ENCODE peak calls at places on chromosomes 2 and 18, in six cellular contexts. Z is cardiac muscle cell; U is A549; I is CD8-positive, alpha-beta T cell; C is GM23338; M is esophagus squamous epithelium. R is an unnamed sample.

GRCh38 chr2:98459776-98460175 is 15.1 kb downstream of the INPP4A start:
- DNase-seq in Z (no peak), U (no peak), I (no peak), C (no peak), M (no peak), R (no peak)

GRCh38 chr2:65240657-65241056 is 13.0 kb downstream of the ACTR2 start:
- DNase-seq in Z (no peak), U (no peak), I (no peak), C (no peak), M (no peak), R (no peak)

GRCh38 chr2:164840458-164840929 is 1.1 kb downstream of the COBLL1 start:
- DNase-seq in Z (peak), U (peak), I (no peak), C (peak), M (no peak), R (no peak)

GRCh38 chr2:191740776-191741175 is 62.8 kb downstream of the NABP1 start:
- DNase-seq in Z (no peak), U (no peak), I (no peak), C (no peak), M (no peak), R (no peak)

GRCh38 chr18:2180586-2180985 is 390.7 kb downstream of the METTL4 start:
- DNase-seq in Z (no peak), U (no peak), I (no peak), C (no peak), M (no peak), R (no peak)

GRCh38 chr2:204483497-204484164 is 61.6 kb upstream of the PARD3B start:
- DNase-seq in Z (peak), U (no peak), I (no peak), C (no peak), M (no peak), R (no peak)

GRCh38 chr2:147345246-147345645 is 499.6 kb upstream of the ACVR2A start:
- DNase-seq in Z (no peak), U (no peak), I (no peak), C (no peak), M (no peak), R (no peak)

GRCh38 chr2:235834781-235835180 is 333.4 kb downstream of the GBX2 start:
- DNase-seq in Z (no peak), U (no peak), I (no peak), C (no peak), M (no peak), R (no peak)

GRCh38 chr18:58268849-58269248 is 224.8 kb downstream of the NEDD4L start:
- DNase-seq in Z (no peak), U (peak), I (no peak), C (no peak), M (no peak), R (no peak)

GRCh38 chr2:73947412-73948018 is 20.8 kb downstream of the DGUOK start:
- DNase-seq in Z (no peak), U (no peak), I (no peak), C (no peak), M (no peak), R (no peak)

GRCh38 chr2:231923951-231924888 is 2.0 kb downstream of the NPPC start:
- DNase-seq in Z (no peak), U (no peak), I (no peak), C (no peak), M (no peak), R (no peak)

GRCh38 chr18:77071711-77072292 is 60.8 kb downstream of the MBP start:
- DNase-seq in Z (no peak), U (peak), I (no peak), C (no peak), M (no peak), R (no peak)

GRCh38 chr2:105952131-105952530 is 207.4 kb downstream of the NCK2 start:
- DNase-seq in Z (no peak), U (no peak), I (no peak), C (peak), M (no peak), R (no peak)

GRCh38 chr2:176140520-176141317 is 10.6 kb upstream of the HOXD4 start:
- DNase-seq in Z (peak), U (peak), I (peak), C (peak), M (no peak), R (no peak)

GRCh38 chr2:113755690-113756063 is 765 bp downstream of the SLC35F5 start:
- DNase-seq in Z (no peak), U (no peak), I (no peak), C (peak), M (no peak), R (no peak)

GRCh38 chr2:173555833-173556232 is 201.2 kb downstream of the CDCA7 start:
- DNase-seq in Z (peak), U (no peak), I (no peak), C (no peak), M (no peak), R (no peak)

GRCh38 chr18:22378672-22379282 is 38.9 kb downstream of the CTAGE1 start:
- DNase-seq in Z (peak), U (peak), I (no peak), C (peak), M (no peak), R (no peak)

GRCh38 chr18:62999392-62999791 is 284.1 kb downstream of the PHLPP1 start:
- DNase-seq in Z (no peak), U (no peak), I (no peak), C (no peak), M (no peak), R (peak)

GRCh38 chr2:84694088-84694622 is 177.9 kb downstream of the DNAH6 start:
- DNase-seq in Z (no peak), U (no peak), I (peak), C (peak), M (no peak), R (no peak)

GRCh38 chr18:30999186-30999585 is 43.4 kb downstream of the DSC3 start:
- DNase-seq in Z (no peak), U (no peak), I (no peak), C (no peak), M (no peak), R (no peak)

GRCh38 chr2:20977497-20977896 is 66.4 kb downstream of the APOB start:
- DNase-seq in Z (no peak), U (no peak), I (no peak), C (no peak), M (no peak), R (no peak)

GRCh38 chr2:88667219-88667618 is 24.3 kb upstream of the RPIA start:
- DNase-seq in Z (no peak), U (no peak), I (no peak), C (peak), M (no peak), R (no peak)

GRCh38 chr2:127645395-127646291 is at the start of gene GPR17:
- DNase-seq in Z (no peak), U (no peak), I (no peak), C (no peak), M (no peak), R (no peak)
- H3K4me3 ChIP-seq in Z (no peak), U (no peak), I (no peak), C (no peak), M (no peak), R (no peak)

DNA sequence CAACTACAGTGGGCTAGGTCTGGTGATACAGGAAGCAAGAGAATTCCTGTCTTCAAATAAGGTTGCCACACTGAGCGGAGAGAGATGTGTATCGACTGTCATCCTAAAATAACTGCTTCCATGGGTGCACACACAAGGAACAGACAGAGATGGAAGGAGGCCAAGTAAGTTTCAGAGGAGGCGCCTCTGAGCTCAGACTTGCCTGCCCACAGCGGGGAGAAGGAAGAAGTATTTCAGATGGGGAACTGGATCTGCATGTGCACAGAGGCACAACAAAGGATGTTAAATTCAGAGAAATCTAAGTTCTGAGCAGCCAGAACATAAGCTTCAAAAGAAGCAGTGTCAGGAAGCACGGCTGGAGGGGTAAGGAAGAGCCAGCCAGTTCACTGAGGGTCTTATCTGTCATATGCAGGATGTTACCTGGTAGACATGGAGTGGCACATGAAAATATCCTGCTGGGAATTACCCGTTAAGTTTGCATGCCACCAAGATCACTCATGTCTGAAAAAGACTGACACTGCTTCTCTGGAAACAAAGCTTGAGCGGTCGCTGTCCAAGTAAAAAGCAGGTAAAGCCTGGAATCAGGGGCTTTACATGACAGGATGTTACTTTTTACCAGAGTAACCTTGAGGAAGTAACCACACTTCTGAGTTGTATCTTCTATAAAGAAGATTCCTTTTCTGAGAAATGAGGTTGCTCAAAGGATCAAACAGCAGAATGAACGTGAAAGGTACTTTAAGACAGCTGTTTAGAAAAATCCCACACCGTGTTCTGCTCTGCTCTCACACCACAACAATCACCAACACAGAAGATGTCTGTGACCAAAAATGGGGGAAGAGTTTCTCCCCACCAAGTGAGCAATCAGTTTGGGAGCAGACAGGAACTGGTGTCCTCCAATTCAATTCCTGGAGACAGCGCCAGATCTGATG is 260.2 kb downstream of the NBAS start:
- DNase-seq in Z (no peak), U (no peak), I (no peak), C (no peak), M (no peak), R (no peak)
- TF ChIP-seq CTCF in Z (no peak), U (no peak), I (no peak), C (no peak), M (no peak), R (no peak)

DNA sequence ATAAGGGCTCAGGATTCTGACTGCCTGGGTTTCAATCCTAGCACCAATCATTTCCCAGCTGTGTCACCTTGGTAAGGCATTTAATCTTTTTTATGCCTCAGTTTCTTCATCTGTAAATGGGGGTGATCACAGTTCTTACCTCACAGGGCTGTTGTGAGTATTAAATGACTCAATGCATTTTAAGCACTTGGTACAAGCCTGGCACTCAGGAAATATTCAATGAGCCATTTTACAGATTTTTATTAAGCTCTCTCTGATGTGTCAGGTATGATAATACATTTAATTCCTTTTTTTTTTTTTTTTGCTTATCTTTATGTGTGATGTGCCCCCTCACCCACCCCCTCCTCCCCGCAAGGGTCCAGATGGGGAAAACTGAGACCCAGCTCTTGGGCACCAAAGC is 12.0 kb downstream of the SPEG start:
- DNase-seq in Z (no peak), U (no peak), I (no peak), C (no peak), M (no peak), R (no peak)
- H3K4me3 ChIP-seq in Z (no peak), U (no peak), I (no peak), C (no peak), M (no peak), R (no peak)

GRCh38 chr18:75875559-75875958 is 448.1 kb upstream of the SMIM21 start:
- DNase-seq in Z (no peak), U (no peak), I (no peak), C (no peak), M (no peak), R (no peak)

GRCh38 chr18:75869197-75869596 is 441.7 kb upstream of the SMIM21 start:
- DNase-seq in Z (peak), U (no peak), I (no peak), C (no peak), M (no peak), R (no peak)

GRCh38 chr18:75879196-75879595 is 451.7 kb upstream of the SMIM21 start:
- DNase-seq in Z (no peak), U (no peak), I (no peak), C (no peak), M (no peak), R (peak)

GRCh38 chr18:75880266-75880665 is 452.8 kb upstream of the SMIM21 start:
- DNase-seq in Z (no peak), U (no peak), I (no peak), C (no peak), M (no peak), R (no peak)

GRCh38 chr18:75874401-75875093 is 447.0 kb upstream of the SMIM21 start:
- DNase-seq in Z (peak), U (no peak), I (no peak), C (no peak), M (no peak), R (no peak)
- TF ChIP-seq CTCF in Z (no peak), U (no peak), I (no peak), C (no peak), M (no peak), R (no peak)

DNA sequence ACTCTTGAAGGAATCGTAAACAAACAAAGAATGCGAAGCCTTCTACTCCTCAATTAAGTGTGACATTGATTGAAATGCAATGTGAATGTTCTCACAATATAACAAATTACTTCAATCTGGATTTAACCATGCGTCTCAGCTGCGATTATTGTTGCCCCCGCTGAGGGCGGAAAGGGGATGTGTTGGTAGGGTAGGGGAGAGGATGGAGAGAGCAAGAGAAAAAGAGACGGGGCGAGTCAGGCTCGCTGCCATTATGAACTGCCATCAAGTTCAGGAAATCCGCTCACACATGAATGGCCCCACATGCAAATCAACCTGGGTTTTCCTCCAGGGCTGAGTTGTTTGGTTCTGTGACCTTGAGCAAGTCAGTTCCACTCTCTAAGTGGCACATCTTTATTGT is 129.8 kb downstream of the PXDN start:
- DNase-seq in Z (no peak), U (no peak), I (no peak), C (peak), M (no peak), R (no peak)
- H3K4me3 ChIP-seq in Z (no peak), U (no peak), I (no peak), C (no peak), M (no peak), R (no peak)

GRCh38 chr2:227377461-227378351 is 1.4 kb downstream of the TM4SF20 start:
- DNase-seq in Z (no peak), U (no peak), I (no peak), C (peak), M (no peak), R (no peak)
- TF ChIP-seq CTCF in Z (peak), U (no peak), I (no peak), C (peak), M (no peak), R (peak)

R was measured in epithelial cell of proximal tubule.